ENCODE peak calls at places on chromosome 13, in five cellular contexts. One of them, this sample, is unnamed.
A peak's percentile ranks its signal among the peaks of the same experiment; 100 is the strongest.

GRCh38 chr13:98372886-98373285 is 195.8 kb upstream of the RNF113B start:
- DNase-seq in ovary: no peak
- DNase-seq in IMR-90: peak; percentile 87
- DNase-seq in tibial nerve: no peak
- DNase-seq in transverse colon: no peak
- DNase-seq in this sample: no peak

GRCh38 chr13:43908156-43909126 is 28.7 kb downstream of the LACC1 start:
- DNase-seq in tibial nerve: no peak
- DNase-seq in IMR-90: peak; percentile 91
- DNase-seq in ovary: no peak
- DNase-seq in transverse colon: no peak
- DNase-seq in this sample: no peak

GRCh38 chr13:21657538-21657937 is 13.3 kb upstream of the FGF9 start:
- DNase-seq in IMR-90: peak; percentile 94
- DNase-seq in transverse colon: no peak
- DNase-seq in ovary: no peak
- DNase-seq in tibial nerve: no peak
- DNase-seq in this sample: peak; percentile 45

GRCh38 chr13:99796175-99796819 is 175.3 kb downstream of the ZIC5 start:
- DNase-seq in ovary: no peak
- DNase-seq in transverse colon: no peak
- DNase-seq in tibial nerve: no peak
- DNase-seq in IMR-90: peak; percentile 32
- DNase-seq in this sample: peak; percentile 35

GRCh38 chr13:41050041-41050440 is 11.3 kb upstream of the WBP4 start:
- DNase-seq in IMR-90: no peak
- DNase-seq in tibial nerve: no peak
- DNase-seq in transverse colon: no peak
- DNase-seq in ovary: no peak
- DNase-seq in this sample: no peak

GRCh38 chr13:43356566-43356965 is 333.2 kb downstream of the DNAJC15 start:
- DNase-seq in IMR-90: peak; percentile 10
- DNase-seq in transverse colon: no peak
- DNase-seq in tibial nerve: no peak
- DNase-seq in ovary: no peak
- DNase-seq in this sample: no peak

GRCh38 chr13:74068471-74068870 is 65.7 kb downstream of the KLF12 start:
- DNase-seq in IMR-90: no peak
- DNase-seq in transverse colon: no peak
- DNase-seq in tibial nerve: no peak
- DNase-seq in ovary: no peak
- DNase-seq in this sample: no peak

GRCh38 chr13:33367931-33368330 is 82.4 kb upstream of the STARD13 start:
- DNase-seq in IMR-90: no peak
- DNase-seq in ovary: no peak
- DNase-seq in tibial nerve: no peak
- DNase-seq in transverse colon: no peak
- DNase-seq in this sample: no peak

GRCh38 chr13:42524487-42525034 is 49.4 kb upstream of the TNFSF11 start:
- DNase-seq in tibial nerve: no peak
- DNase-seq in transverse colon: no peak
- DNase-seq in IMR-90: no peak
- DNase-seq in ovary: no peak
- DNase-seq in this sample: no peak

GRCh38 chr13:47215741-47216140 is 318.9 kb upstream of the HTR2A start:
- DNase-seq in tibial nerve: no peak
- DNase-seq in ovary: no peak
- DNase-seq in transverse colon: no peak
- DNase-seq in IMR-90: peak; percentile 87
- DNase-seq in this sample: peak; percentile 13

GRCh38 chr13:20559659-20560356 is 7.1 kb upstream of the IFT88 start:
- DNase-seq in tibial nerve: no peak
- DNase-seq in IMR-90: no peak
- DNase-seq in transverse colon: no peak
- DNase-seq in ovary: no peak
- DNase-seq in this sample: no peak
- TF ChIP-seq POLR2A in tibial nerve: no peak
- TF ChIP-seq POLR2A in IMR-90: no peak
- TF ChIP-seq POLR2A in transverse colon: no peak
- TF ChIP-seq POLR2A in ovary: no peak
- TF ChIP-seq POLR2A in this sample: no peak

GRCh38 chr13:28429685-28430290 is 65.1 kb downstream of the FLT1 start:
- DNase-seq in transverse colon: peak; percentile 18
- DNase-seq in IMR-90: peak; percentile 60
- DNase-seq in ovary: no peak
- DNase-seq in tibial nerve: no peak
- DNase-seq in this sample: no peak
- TF ChIP-seq POLR2A in transverse colon: no peak
- TF ChIP-seq POLR2A in IMR-90: no peak
- TF ChIP-seq POLR2A in ovary: no peak
- TF ChIP-seq POLR2A in tibial nerve: no peak
- TF ChIP-seq POLR2A in this sample: no peak

GRCh38 chr13:30464496-30465351 is 1.0 kb downstream of the HMGB1 start:
- DNase-seq in ovary: peak; percentile 84
- DNase-seq in transverse colon: peak; percentile 78
- DNase-seq in tibial nerve: peak; percentile 50
- DNase-seq in IMR-90: peak; percentile 70
- DNase-seq in this sample: no peak
- TF ChIP-seq POLR2A in ovary: peak; percentile 51
- TF ChIP-seq POLR2A in transverse colon: no peak
- TF ChIP-seq POLR2A in tibial nerve: peak; percentile 80
- TF ChIP-seq POLR2A in IMR-90: peak; percentile 70
- TF ChIP-seq POLR2A in this sample: peak; percentile 54

DNA sequence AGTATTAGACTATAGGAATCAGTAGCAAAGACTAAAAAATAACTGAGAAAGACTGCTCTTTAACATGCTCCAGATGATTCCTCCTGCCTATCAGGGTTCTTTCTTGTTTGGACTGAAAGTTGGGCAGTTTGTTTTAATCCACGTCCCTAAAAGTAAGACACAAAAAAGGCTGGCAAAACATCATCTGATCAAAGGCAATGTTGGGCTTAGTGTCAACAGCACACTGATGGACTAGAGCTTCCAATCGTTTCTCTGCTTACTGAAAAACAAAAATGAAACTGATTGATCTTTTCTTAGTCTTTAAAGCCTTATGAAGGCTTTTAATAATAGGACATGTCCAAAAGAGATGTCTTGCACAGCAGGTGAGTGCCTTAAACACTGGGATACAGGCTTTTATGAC is 1567.9 kb upstream of the PRR20A start:
- DNase-seq in ovary: no peak
- DNase-seq in transverse colon: no peak
- DNase-seq in IMR-90: no peak
- DNase-seq in tibial nerve: no peak
- DNase-seq in this sample: no peak
- TF ChIP-seq POLR2A in ovary: no peak
- TF ChIP-seq POLR2A in transverse colon: no peak
- TF ChIP-seq POLR2A in IMR-90: no peak
- TF ChIP-seq POLR2A in tibial nerve: no peak
- TF ChIP-seq POLR2A in this sample: no peak

GRCh38 chr13:27259831-27260230 is 8.5 kb downstream of the RPL21 start:
- DNase-seq in transverse colon: no peak
- DNase-seq in IMR-90: no peak
- DNase-seq in ovary: no peak
- DNase-seq in tibial nerve: no peak
- DNase-seq in this sample: no peak

GRCh38 chr13:27257233-27257568 is 5.8 kb downstream of the RPL21 start:
- DNase-seq in ovary: no peak
- DNase-seq in tibial nerve: no peak
- DNase-seq in IMR-90: no peak
- DNase-seq in transverse colon: no peak
- DNase-seq in this sample: no peak

GRCh38 chr13:27261376-27261775 is 9.3 kb upstream of the RASL11A start:
- DNase-seq in ovary: no peak
- DNase-seq in transverse colon: no peak
- DNase-seq in tibial nerve: no peak
- DNase-seq in IMR-90: no peak
- DNase-seq in this sample: no peak

GRCh38 chr13:27258637-27259377 is 7.4 kb downstream of the RPL21 start:
- DNase-seq in transverse colon: no peak
- DNase-seq in ovary: no peak
- DNase-seq in IMR-90: no peak
- DNase-seq in tibial nerve: no peak
- DNase-seq in this sample: no peak

GRCh38 chr13:27257648-27258253 is 6.4 kb downstream of the RPL21 start:
- DNase-seq in tibial nerve: no peak
- DNase-seq in ovary: no peak
- DNase-seq in transverse colon: no peak
- DNase-seq in IMR-90: no peak
- DNase-seq in this sample: no peak
- TF ChIP-seq POLR2A in tibial nerve: no peak
- TF ChIP-seq POLR2A in ovary: no peak
- TF ChIP-seq POLR2A in transverse colon: no peak
- TF ChIP-seq POLR2A in IMR-90: peak; percentile 39
- TF ChIP-seq POLR2A in this sample: no peak

GRCh38 chr13:51976890-51977289 is 34.4 kb downstream of the ATP7B start:
- DNase-seq in transverse colon: no peak
- DNase-seq in tibial nerve: no peak
- DNase-seq in IMR-90: no peak
- DNase-seq in ovary: no peak
- DNase-seq in this sample: no peak
- TF ChIP-seq POLR2A in transverse colon: no peak
- TF ChIP-seq POLR2A in tibial nerve: no peak
- TF ChIP-seq POLR2A in IMR-90: no peak
- TF ChIP-seq POLR2A in ovary: no peak
- TF ChIP-seq POLR2A in this sample: no peak

DNA sequence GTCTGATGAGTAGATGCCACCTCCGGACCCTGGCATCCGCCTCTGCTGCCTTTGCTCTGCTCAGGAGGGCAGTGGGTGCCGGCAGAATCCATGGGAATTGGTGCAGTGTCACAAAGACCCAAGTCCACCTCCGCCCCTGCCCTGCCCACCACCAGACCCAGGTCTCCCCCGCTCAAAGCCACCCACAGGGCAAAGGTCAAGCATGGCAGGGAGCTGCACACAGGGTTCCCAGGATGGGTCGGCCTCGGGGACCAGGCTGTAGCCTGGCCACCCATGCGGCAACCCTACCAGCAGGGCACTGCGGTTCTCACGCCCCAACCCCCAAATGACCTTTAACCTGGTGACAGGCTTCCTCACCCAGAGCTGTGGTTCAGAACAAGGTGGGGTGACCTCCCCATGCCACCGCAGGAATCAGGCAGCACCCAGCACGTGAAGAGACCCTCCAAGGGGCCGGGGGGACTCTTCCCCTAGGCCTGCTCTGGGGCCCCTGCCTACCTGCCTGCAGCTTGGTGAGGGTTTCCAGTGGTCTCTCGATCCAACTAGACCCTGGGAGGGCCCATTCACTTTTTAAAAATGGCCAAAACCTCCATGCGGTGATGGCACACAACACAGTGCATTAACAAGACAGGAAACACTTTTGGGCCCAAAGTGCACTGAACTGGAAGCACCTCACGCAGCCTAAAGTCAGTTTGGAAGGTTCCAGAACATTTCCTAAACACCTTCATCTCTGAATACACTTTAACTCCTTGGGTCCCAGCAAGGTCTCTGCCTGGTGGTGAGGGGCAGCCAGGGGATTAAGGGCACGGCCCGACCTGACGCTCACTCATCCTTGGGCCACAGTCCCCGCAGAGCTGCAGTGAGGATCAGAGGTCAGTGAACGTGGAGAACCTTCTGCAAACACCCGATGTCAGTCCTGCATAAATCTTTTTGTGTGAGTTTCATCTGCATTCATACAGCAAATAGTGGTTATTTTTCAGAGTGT is 11.0 kb downstream of the GAS6 start:
- DNase-seq in ovary: peak; percentile 27
- DNase-seq in IMR-90: no peak
- DNase-seq in tibial nerve: no peak
- DNase-seq in transverse colon: no peak
- DNase-seq in this sample: no peak
- TF ChIP-seq POLR2A in ovary: no peak
- TF ChIP-seq POLR2A in IMR-90: no peak
- TF ChIP-seq POLR2A in tibial nerve: no peak
- TF ChIP-seq POLR2A in transverse colon: no peak
- TF ChIP-seq POLR2A in this sample: no peak

GRCh38 chr13:46124967-46125933 is 20.4 kb upstream of the CPB2 start:
- DNase-seq in ovary: no peak
- DNase-seq in IMR-90: no peak
- DNase-seq in tibial nerve: no peak
- DNase-seq in transverse colon: no peak
- DNase-seq in this sample: no peak
- TF ChIP-seq POLR2A in ovary: no peak
- TF ChIP-seq POLR2A in IMR-90: no peak
- TF ChIP-seq POLR2A in tibial nerve: no peak
- TF ChIP-seq POLR2A in transverse colon: no peak
- TF ChIP-seq POLR2A in this sample: no peak

DNA sequence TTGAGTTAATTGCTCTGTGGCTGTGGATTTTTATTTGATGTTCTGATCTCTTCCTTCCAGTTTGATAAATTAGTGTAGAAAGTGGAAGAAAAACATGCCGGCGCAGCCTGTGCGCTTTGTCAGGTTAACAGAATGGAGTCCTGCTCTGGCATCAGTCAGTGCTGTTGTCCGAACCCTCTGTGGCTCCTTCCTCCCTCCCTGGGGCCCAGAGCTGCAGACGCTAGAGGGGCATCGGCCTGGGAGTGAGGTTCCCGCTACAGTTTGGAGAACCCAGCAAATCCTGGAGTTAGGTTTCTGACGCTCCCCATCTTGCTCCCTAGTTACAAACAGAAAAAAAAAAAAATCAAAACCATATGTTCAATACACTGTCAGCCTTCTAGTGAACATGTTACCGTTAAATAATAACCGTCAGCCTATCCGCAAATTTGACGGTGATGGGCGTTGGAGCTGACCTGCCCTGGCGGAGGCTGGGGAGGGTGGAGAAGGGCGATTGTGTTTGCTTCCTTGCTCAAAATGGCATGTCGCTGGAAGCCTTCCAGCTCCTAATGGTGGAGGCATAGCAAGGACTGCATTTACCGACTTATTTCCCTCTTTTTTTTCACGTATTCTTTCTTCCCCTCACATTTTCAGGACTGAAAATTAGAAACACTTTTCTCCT is 13.5 kb downstream of the MBNL2 start:
- DNase-seq in tibial nerve: no peak
- DNase-seq in IMR-90: no peak
- DNase-seq in ovary: no peak
- DNase-seq in transverse colon: peak; percentile 71
- DNase-seq in this sample: no peak
- TF ChIP-seq POLR2A in tibial nerve: no peak
- TF ChIP-seq POLR2A in IMR-90: no peak
- TF ChIP-seq POLR2A in ovary: no peak
- TF ChIP-seq POLR2A in transverse colon: no peak
- TF ChIP-seq POLR2A in this sample: no peak

GRCh38 chr13:48231948-48232347 is 1.1 kb upstream of the ITM2B start:
- DNase-seq in transverse colon: no peak
- DNase-seq in IMR-90: no peak
- DNase-seq in tibial nerve: no peak
- DNase-seq in ovary: no peak
- DNase-seq in this sample: no peak

GRCh38 chr13:48232420-48233096 is 448 bp upstream of the ITM2B start:
- DNase-seq in ovary: no peak
- DNase-seq in tibial nerve: no peak
- DNase-seq in IMR-90: no peak
- DNase-seq in transverse colon: peak; percentile 52
- DNase-seq in this sample: no peak

GRCh38 chr13:48233886-48234488 is 981 bp downstream of the ITM2B start:
- DNase-seq in tibial nerve: no peak
- DNase-seq in ovary: peak; percentile 46
- DNase-seq in transverse colon: no peak
- DNase-seq in IMR-90: peak; percentile 61
- DNase-seq in this sample: no peak

GRCh38 chr13:48234652-48235099 is 1.7 kb downstream of the ITM2B start:
- DNase-seq in transverse colon: no peak
- DNase-seq in ovary: no peak
- DNase-seq in IMR-90: no peak
- DNase-seq in tibial nerve: no peak
- DNase-seq in this sample: no peak

GRCh38 chr13:48233097-48233885 is at the start of gene ITM2B:
- DNase-seq in transverse colon: peak; percentile 82
- DNase-seq in ovary: peak; percentile 87
- DNase-seq in IMR-90: peak; percentile 65
- DNase-seq in tibial nerve: peak; percentile 53
- DNase-seq in this sample: peak; percentile 64
- TF ChIP-seq POLR2A in transverse colon: peak; percentile 86
- TF ChIP-seq POLR2A in ovary: peak; percentile 76
- TF ChIP-seq POLR2A in IMR-90: peak; percentile 86
- TF ChIP-seq POLR2A in tibial nerve: peak; percentile 66
- TF ChIP-seq POLR2A in this sample: peak; percentile 75